ENCODE peak calls at places on chromosome 18, in six cellular contexts. One of them, this sample, is unnamed.

GRCh38 chr18:457120-457519 is 43.4 kb downstream of the COLEC12 start:
- DNase-seq in H9: no peak
- DNase-seq in mesenchymal stem cell: peak; percentile 79
- DNase-seq in IMR-90: peak; percentile 70
- DNase-seq in mesendoderm: peak; percentile 64
- DNase-seq in H1: no peak
- DNase-seq in this sample: no peak

GRCh38 chr18:47968721-47969120 is 38.3 kb upstream of the SMAD2 start:
- DNase-seq in H9: no peak
- DNase-seq in mesenchymal stem cell: no peak
- DNase-seq in IMR-90: no peak
- DNase-seq in mesendoderm: peak; percentile 33
- DNase-seq in H1: no peak
- DNase-seq in this sample: no peak

GRCh38 chr18:57803119-57803969 is at the start of gene ATP8B1:
- DNase-seq in H9: peak; percentile 91
- DNase-seq in mesenchymal stem cell: peak; percentile 74
- DNase-seq in IMR-90: peak; percentile 73
- DNase-seq in mesendoderm: peak; percentile 94
- DNase-seq in H1: peak; percentile 56
- DNase-seq in this sample: peak; percentile 47

GRCh38 chr18:74789078-74789477 is 191.4 kb downstream of the ZNF407 start:
- DNase-seq in H9: no peak
- DNase-seq in mesenchymal stem cell: no peak
- DNase-seq in IMR-90: no peak
- DNase-seq in mesendoderm: no peak
- DNase-seq in H1: no peak
- DNase-seq in this sample: no peak

GRCh38 chr18:55455938-55456337 is 132.1 kb downstream of the TCF4 start:
- DNase-seq in H9: no peak
- DNase-seq in mesenchymal stem cell: no peak
- DNase-seq in IMR-90: no peak
- DNase-seq in mesendoderm: no peak
- DNase-seq in H1: no peak
- DNase-seq in this sample: no peak

GRCh38 chr18:48022531-48023330 is 92.3 kb upstream of the SMAD2 start:
- DNase-seq in H9: no peak
- DNase-seq in mesenchymal stem cell: peak; percentile 48
- DNase-seq in IMR-90: peak; percentile 49
- DNase-seq in mesendoderm: peak; percentile 88
- DNase-seq in H1: no peak
- DNase-seq in this sample: peak; percentile 63

GRCh38 chr18:56306793-56307192 is 331.6 kb downstream of the TXNL1 start:
- DNase-seq in H9: no peak
- DNase-seq in mesenchymal stem cell: no peak
- DNase-seq in IMR-90: no peak
- DNase-seq in mesendoderm: no peak
- DNase-seq in H1: no peak
- DNase-seq in this sample: no peak

GRCh38 chr18:58606236-58606635 is 22.7 kb downstream of the ALPK2 start:
- DNase-seq in H9: no peak
- DNase-seq in mesenchymal stem cell: no peak
- DNase-seq in IMR-90: no peak
- DNase-seq in mesendoderm: no peak
- DNase-seq in H1: no peak
- DNase-seq in this sample: no peak

GRCh38 chr18:66560092-66560491 is 43.8 kb downstream of the CDH19 start:
- DNase-seq in H9: no peak
- DNase-seq in mesenchymal stem cell: peak; percentile 39
- DNase-seq in IMR-90: no peak
- DNase-seq in mesendoderm: peak; percentile 57
- DNase-seq in H1: no peak
- DNase-seq in this sample: no peak

GRCh38 chr18:32974421-32975165 is 201.8 kb upstream of the KLHL14 start:
- DNase-seq in H9: no peak
- DNase-seq in mesenchymal stem cell: peak; percentile 18
- DNase-seq in IMR-90: no peak
- DNase-seq in mesendoderm: no peak
- DNase-seq in H1: no peak
- DNase-seq in this sample: no peak

GRCh38 chr18:48573632-48574293 is 34.9 kb downstream of the CTIF start:
- DNase-seq in H9: peak; percentile 48
- DNase-seq in mesenchymal stem cell: no peak
- DNase-seq in IMR-90: no peak
- DNase-seq in mesendoderm: peak; percentile 57
- DNase-seq in H1: no peak
- DNase-seq in this sample: no peak

GRCh38 chr18:6115710-6116109 is 220.4 kb upstream of the TMEM200C start:
- DNase-seq in H9: no peak
- DNase-seq in mesenchymal stem cell: no peak
- DNase-seq in IMR-90: no peak
- DNase-seq in mesendoderm: no peak
- DNase-seq in H1: no peak
- DNase-seq in this sample: no peak

GRCh38 chr18:39162013-39162412 is 1596.4 kb upstream of the CELF4 start:
- DNase-seq in H9: no peak
- DNase-seq in mesenchymal stem cell: no peak
- DNase-seq in IMR-90: no peak
- DNase-seq in mesendoderm: peak; percentile 1
- DNase-seq in H1: no peak
- DNase-seq in this sample: no peak

GRCh38 chr18:6929370-6930102 is 188.1 kb downstream of the LAMA1 start:
- DNase-seq in H9: peak; percentile 88
- DNase-seq in mesenchymal stem cell: no peak
- DNase-seq in IMR-90: no peak
- DNase-seq in mesendoderm: peak; percentile 13
- DNase-seq in H1: no peak
- DNase-seq in this sample: no peak

GRCh38 chr18:75208055-75208835 is 694 bp downstream of the PTGR3 start:
- DNase-seq in H9: peak; percentile 50
- DNase-seq in mesenchymal stem cell: peak; percentile 59
- DNase-seq in IMR-90: peak; percentile 60
- DNase-seq in mesendoderm: peak; percentile 50
- DNase-seq in H1: no peak
- DNase-seq in this sample: peak; percentile 24

GRCh38 chr18:48766487-48766886 is 184.3 kb downstream of the SMAD7 start:
- DNase-seq in H9: no peak
- DNase-seq in mesenchymal stem cell: no peak
- DNase-seq in IMR-90: no peak
- DNase-seq in mesendoderm: no peak
- DNase-seq in H1: no peak
- DNase-seq in this sample: no peak

GRCh38 chr18:34611904-34612303 is 98.2 kb upstream of the DTNA start:
- DNase-seq in H9: no peak
- DNase-seq in mesenchymal stem cell: no peak
- DNase-seq in IMR-90: no peak
- DNase-seq in mesendoderm: no peak
- DNase-seq in H1: no peak
- DNase-seq in this sample: no peak

GRCh38 chr18:49976810-49977209 is 163.5 kb upstream of the ACAA2 start:
- DNase-seq in H9: no peak
- DNase-seq in mesenchymal stem cell: no peak
- DNase-seq in IMR-90: no peak
- DNase-seq in mesendoderm: no peak
- DNase-seq in H1: no peak
- DNase-seq in this sample: no peak

GRCh38 chr18:78601349-78601748 is 378.3 kb upstream of the SALL3 start:
- DNase-seq in H9: no peak
- DNase-seq in mesenchymal stem cell: no peak
- DNase-seq in IMR-90: no peak
- DNase-seq in mesendoderm: peak; percentile 32
- DNase-seq in H1: no peak
- DNase-seq in this sample: no peak

GRCh38 chr18:75207298-75208054 is 1.5 kb downstream of the PTGR3 start:
- DNase-seq in H9: no peak
- DNase-seq in mesenchymal stem cell: peak; percentile 35
- DNase-seq in IMR-90: peak; percentile 73
- DNase-seq in mesendoderm: peak; percentile 11
- DNase-seq in H1: no peak
- DNase-seq in this sample: peak; percentile 18

GRCh38 chr18:6561029-6561861 is 146.5 kb upstream of the L3MBTL4 start:
- DNase-seq in H9: no peak
- DNase-seq in mesenchymal stem cell: peak; percentile 85
- DNase-seq in IMR-90: peak; percentile 67
- DNase-seq in mesendoderm: peak; percentile 57
- DNase-seq in H1: no peak
- DNase-seq in this sample: no peak

GRCh38 chr18:54269924-54270844 is 867 bp downstream of the POLI start:
- DNase-seq in H9: peak; percentile 86
- DNase-seq in mesenchymal stem cell: peak; percentile 48
- DNase-seq in IMR-90: peak; percentile 18
- DNase-seq in mesendoderm: peak; percentile 95
- DNase-seq in H1: no peak
- DNase-seq in this sample: no peak
- H2BK120ac ChIP-seq in H9: no peak overlapping the region
- H2BK120ac ChIP-seq in mesenchymal stem cell: peak overlapping the region; percentile 89
- H2BK120ac ChIP-seq in IMR-90: peak overlapping the region; percentile 74
- H2BK120ac ChIP-seq in mesendoderm: no peak overlapping the region
- H2BK120ac ChIP-seq in H1: peak overlapping the region; percentile 33
- H2BK120ac ChIP-seq in this sample: no peak overlapping the region

DNA sequence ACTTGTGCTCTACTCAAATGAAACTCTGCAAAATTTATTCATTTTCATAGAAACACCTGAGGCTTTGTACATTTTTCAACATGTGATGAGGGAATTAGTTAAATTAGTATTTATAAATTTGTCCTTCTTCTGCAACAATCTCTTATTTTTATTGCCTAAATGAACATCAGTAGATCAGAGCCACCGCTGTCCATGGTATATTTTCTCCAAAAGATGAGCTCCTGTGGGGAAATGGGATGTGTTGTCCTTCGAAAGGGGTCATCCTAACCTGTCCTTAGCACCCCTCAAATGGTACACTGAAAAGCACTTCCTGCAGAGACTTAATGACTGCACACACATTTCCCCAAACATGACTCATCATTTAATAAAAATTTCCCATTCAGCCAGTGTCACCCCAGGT is 714.6 kb downstream of the MBD2 start:
- DNase-seq in H9: no peak
- DNase-seq in mesenchymal stem cell: no peak
- DNase-seq in IMR-90: no peak
- DNase-seq in mesendoderm: no peak
- DNase-seq in H1: no peak
- DNase-seq in this sample: no peak
- H2BK15ac ChIP-seq in H9: no peak overlapping the region
- H2BK15ac ChIP-seq in mesenchymal stem cell: no peak overlapping the region
- H2BK15ac ChIP-seq in IMR-90: no peak overlapping the region
- H2BK15ac ChIP-seq in mesendoderm: no peak overlapping the region
- H2BK15ac ChIP-seq in H1: no peak overlapping the region
- H2BK15ac ChIP-seq in this sample: no peak overlapping the region

DNA sequence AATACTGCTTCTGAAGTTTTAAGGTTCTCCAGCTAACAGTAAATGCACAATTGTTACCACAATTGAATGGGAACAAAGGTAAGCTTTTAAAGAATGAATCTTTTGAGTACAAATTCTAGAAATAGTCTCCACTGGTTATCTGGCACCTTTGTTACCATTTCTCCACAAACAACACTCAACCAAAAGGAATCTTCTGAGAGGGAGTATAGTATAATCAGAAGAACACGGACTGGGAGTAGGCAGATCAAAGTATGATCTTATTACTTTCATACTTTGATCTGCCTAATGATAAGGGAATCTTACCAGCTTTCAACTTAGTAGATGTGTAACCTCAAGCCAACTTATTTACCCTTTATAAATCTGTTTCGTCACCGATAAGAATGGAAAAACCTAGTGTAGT is 1.4 kb downstream of the CEP76 start:
- DNase-seq in H9: no peak
- DNase-seq in mesenchymal stem cell: no peak
- DNase-seq in IMR-90: peak; percentile 14
- DNase-seq in mesendoderm: no peak
- DNase-seq in H1: no peak
- DNase-seq in this sample: no peak
- H3K9ac ChIP-seq in H9: no peak overlapping the region
- H3K9ac ChIP-seq in mesenchymal stem cell: peak overlapping the region; percentile 95
- H3K9ac ChIP-seq in IMR-90: no peak overlapping the region
- H3K9ac ChIP-seq in mesendoderm: no peak overlapping the region
- H3K9ac ChIP-seq in H1: no peak overlapping the region
- H3K9ac ChIP-seq in this sample: no peak overlapping the region

DNA sequence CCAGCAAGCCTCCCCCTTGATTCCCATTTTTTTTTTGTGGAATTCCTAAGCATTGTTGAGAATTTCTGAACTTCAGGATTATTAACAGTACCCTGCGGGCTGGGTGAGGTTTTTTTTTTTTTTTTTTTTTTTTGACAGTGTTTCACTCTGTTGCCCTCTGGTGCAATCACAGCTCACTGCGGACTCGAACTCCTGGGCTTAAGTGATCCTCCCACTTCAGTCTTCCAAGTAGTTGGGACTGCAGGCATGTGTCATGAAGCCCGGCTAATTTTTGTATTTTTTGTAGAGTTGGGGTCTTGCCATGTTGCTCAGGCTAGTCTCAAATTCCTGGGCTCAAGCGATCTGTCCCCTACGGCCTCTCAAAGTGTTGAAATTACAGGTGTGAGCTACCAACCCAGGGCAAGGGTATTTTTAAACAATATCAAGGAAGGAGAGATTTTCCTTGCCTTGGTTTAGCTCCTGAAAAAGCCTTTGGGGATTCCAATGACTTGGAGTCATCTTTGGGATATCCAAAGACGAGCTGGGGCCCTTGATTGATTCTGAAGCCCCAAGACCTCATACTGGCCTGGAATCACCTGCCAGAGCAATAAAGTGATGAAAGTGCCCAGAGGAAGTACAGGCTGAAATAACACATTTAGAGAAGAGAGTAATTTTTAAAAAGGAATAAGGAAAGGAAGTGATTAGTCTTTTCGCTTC is 240.2 kb downstream of the TGIF1 start:
- DNase-seq in H9: peak; percentile 38
- DNase-seq in mesenchymal stem cell: no peak
- DNase-seq in IMR-90: no peak
- DNase-seq in mesendoderm: peak; percentile 71
- DNase-seq in H1: no peak
- DNase-seq in this sample: no peak
- H2BK120ac ChIP-seq in H9: no peak overlapping the region
- H2BK120ac ChIP-seq in mesenchymal stem cell: no peak overlapping the region
- H2BK120ac ChIP-seq in IMR-90: peak overlapping the region; percentile 22
- H2BK120ac ChIP-seq in mesendoderm: peak overlapping the region; percentile 38
- H2BK120ac ChIP-seq in H1: peak overlapping the region; percentile 47
- H2BK120ac ChIP-seq in this sample: no peak overlapping the region

GRCh38 chr18:24497052-24497754 is 36.8 kb downstream of the HRH4 start:
- DNase-seq in H9: no peak
- DNase-seq in mesenchymal stem cell: peak; percentile 10
- DNase-seq in IMR-90: peak; percentile 65
- DNase-seq in mesendoderm: no peak
- DNase-seq in H1: no peak
- DNase-seq in this sample: no peak
- H2BK15ac ChIP-seq in H9: no peak overlapping the region
- H2BK15ac ChIP-seq in mesenchymal stem cell: no peak overlapping the region
- H2BK15ac ChIP-seq in IMR-90: no peak overlapping the region
- H2BK15ac ChIP-seq in mesendoderm: no peak overlapping the region
- H2BK15ac ChIP-seq in H1: no peak overlapping the region
- H2BK15ac ChIP-seq in this sample: no peak overlapping the region

DNA sequence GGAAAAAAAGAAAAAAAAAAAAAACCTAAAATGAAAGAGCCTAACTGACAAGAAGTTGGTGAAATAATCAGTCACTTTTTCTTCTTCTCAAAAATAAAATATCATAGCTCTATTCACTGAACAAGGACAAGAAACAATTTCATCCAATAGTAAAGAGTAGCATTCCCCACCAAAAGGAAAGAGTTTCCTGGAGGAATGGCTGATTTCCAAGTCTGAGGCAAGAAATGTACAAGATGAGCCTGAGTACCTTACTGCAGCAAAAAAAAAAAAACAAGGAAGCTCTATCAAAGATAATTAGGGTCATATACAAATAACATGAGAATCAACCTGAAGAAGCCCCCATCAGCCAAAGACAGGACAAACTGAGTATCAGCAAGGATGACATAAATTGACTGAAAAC is 11.5 kb downstream of the ROCK1 start:
- DNase-seq in H9: no peak
- DNase-seq in mesenchymal stem cell: peak; percentile 15
- DNase-seq in IMR-90: peak; percentile 31
- DNase-seq in mesendoderm: no peak
- DNase-seq in H1: no peak
- DNase-seq in this sample: no peak
- H3K9ac ChIP-seq in H9: no peak overlapping the region
- H3K9ac ChIP-seq in mesenchymal stem cell: no peak overlapping the region
- H3K9ac ChIP-seq in IMR-90: no peak overlapping the region
- H3K9ac ChIP-seq in mesendoderm: no peak overlapping the region
- H3K9ac ChIP-seq in H1: no peak overlapping the region
- H3K9ac ChIP-seq in this sample: no peak overlapping the region

This sample was measured in neuronal stem cell.